ENCODE peak calls at places on chromosomes 12 and 14, in five cellular contexts. U, K, Y, R and L are unnamed samples.

GRCh38 chr14:35222872-35223471 is 69.2 kb upstream of the PSMA6 start:
- DNase-seq in Y (peak), R (no peak), U (no peak), K (no peak), L (no peak)

GRCh38 chr12:23472329-23472971 is 477.0 kb downstream of the SOX5 start:
- DNase-seq in R (no peak), K (no peak), Y (no peak), U (peak), L (no peak)

GRCh38 chr14:71780075-71780474 is 152.2 kb upstream of the RGS6 start:
- DNase-seq in K (no peak), R (no peak), Y (no peak), U (no peak), L (no peak)

GRCh38 chr12:113727651-113728061 is 238.5 kb downstream of the RBM19 start:
- DNase-seq in K (no peak), Y (no peak), U (no peak), R (no peak), L (no peak)

GRCh38 chr14:59438148-59438766 is 26.9 kb downstream of the GPR135 start:
- DNase-seq in K (no peak), Y (no peak), U (no peak), R (no peak), L (no peak)

GRCh38 chr14:79554816-79555215 is 656.5 kb downstream of the DIO2 start:
- DNase-seq in Y (no peak), R (no peak), K (no peak), U (no peak), L (no peak)

GRCh38 chr12:63023926-63024325 is 89.0 kb upstream of the PPM1H start:
- DNase-seq in U (no peak), K (no peak), Y (no peak), R (no peak), L (no peak)

GRCh38 chr12:33052141-33053051 is 155.8 kb upstream of the PKP2 start:
- DNase-seq in R (no peak), U (no peak), K (no peak), Y (no peak), L (no peak)

GRCh38 chr12:25052191-25053020 is 103.5 kb upstream of the BCAT1 start:
- DNase-seq in R (no peak), K (peak), U (peak), Y (peak), L (peak)

GRCh38 chr14:95662376-95663186 is 23.6 kb upstream of the TCL1B start:
- DNase-seq in K (no peak), Y (no peak), U (no peak), R (no peak), L (no peak)

GRCh38 chr14:92624764-92625163 is 111.2 kb downstream of the RIN3 start:
- DNase-seq in U (no peak), R (no peak), K (no peak), Y (no peak), L (no peak)

GRCh38 chr12:17148706-17149105 is 542.7 kb upstream of the LMO3 start:
- DNase-seq in R (no peak), Y (no peak), U (no peak), K (no peak), L (no peak)

GRCh38 chr12:2959508-2960431 is 573 bp downstream of the TEAD4 start:
- DNase-seq in R (no peak), Y (no peak), U (peak), K (no peak), L (no peak)

GRCh38 chr12:123761841-123762714 is at the start of gene DNAH10:
- DNase-seq in Y (no peak), R (no peak), K (no peak), U (peak), L (peak)

GRCh38 chr14:67580336-67581230 is 19.5 kb downstream of the PIGH start:
- DNase-seq in K (no peak), R (no peak), U (no peak), Y (no peak), L (no peak)

GRCh38 chr12:20492251-20492728 is 124.0 kb downstream of the PDE3A start:
- DNase-seq in U (no peak), K (peak), Y (no peak), R (no peak), L (no peak)

GRCh38 chr12:68001486-68002466 is 12.5 kb downstream of the IFNG-AS1 start:
- DNase-seq in K (peak), R (no peak), U (no peak), Y (no peak), L (peak)

GRCh38 chr14:23058654-23059504 is 1.6 kb upstream of the CDH24 start:
- DNase-seq in U (no peak), Y (no peak), K (no peak), R (no peak), L (no peak)

GRCh38 chr12:95208678-95209077 is 8.6 kb downstream of the FGD6 start:
- DNase-seq in K (no peak), U (no peak), R (no peak), Y (no peak), L (no peak)

GRCh38 chr12:71201136-71201679 is 43.4 kb upstream of the TSPAN8 start:
- DNase-seq in U (no peak), R (no peak), Y (no peak), K (no peak), L (no peak)

GRCh38 chr14:39369029-39369428 is 63.2 kb downstream of the FBXO33 start:
- DNase-seq in R (no peak), K (no peak), U (no peak), Y (no peak), L (no peak)